ENCODE peak calls at places on chromosome 5, in seven cellular contexts. Z is glutamatergic neuron, D is ACHN, R is kidney tubule cell, F is GM18507, N is NCI-H1417, Y is T-helper 1 cell. A is an unnamed sample.

GRCh38 chr5:14272548-14273205 is 129.5 kb downstream of the TRIO start:
- DNase-seq in Z (no peak), D (no peak), R (no peak), F (no peak), N (no peak), Y (no peak), A (no peak)

GRCh38 chr5:67934976-67935375 is 280.6 kb upstream of the PIK3R1 start:
- DNase-seq in Z (no peak), D (no peak), R (no peak), F (no peak), N (no peak), Y (no peak), A (no peak)

GRCh38 chr5:142716963-142717362 is 31.1 kb upstream of the FGF1 start:
- DNase-seq in Z (peak; percentile 70), D (peak; percentile 64), R (peak; percentile 71), F (no peak), N (peak; percentile 22), Y (no peak), A (peak; percentile 28)

GRCh38 chr5:176631383-176631970 is 1.0 kb downstream of the EIF4E1B start:
- DNase-seq in Z (no peak), D (no peak), R (no peak), F (no peak), N (no peak), Y (no peak), A (no peak)

GRCh38 chr5:138252944-138253343 is 21.5 kb downstream of the GFRA3 start:
- DNase-seq in Z (no peak), D (no peak), R (no peak), F (no peak), N (no peak), Y (no peak), A (no peak)

GRCh38 chr5:1285141-1285540 is 9.7 kb downstream of the TERT start:
- DNase-seq in Z (no peak), D (no peak), R (no peak), F (no peak), N (no peak), Y (no peak), A (no peak)

GRCh38 chr5:98721231-98721928 is 52.1 kb upstream of the RGMB start:
- DNase-seq in Z (no peak), D (no peak), R (no peak), F (no peak), N (no peak), Y (no peak), A (no peak)

GRCh38 chr5:147534172-147534951 is 24.5 kb upstream of the DPYSL3 start:
- DNase-seq in Z (no peak), D (no peak), R (no peak), F (no peak), N (no peak), Y (no peak), A (no peak)

GRCh38 chr5:103428411-103428871 is 134.1 kb downstream of the NUDT12 start:
- DNase-seq in Z (no peak), D (no peak), R (peak; percentile 90), F (no peak), N (peak; percentile 63), Y (no peak), A (no peak)

GRCh38 chr5:17897776-17898175 is 263.5 kb downstream of the TAF11L14 start:
- DNase-seq in Z (no peak), D (no peak), R (no peak), F (no peak), N (peak; percentile 73), Y (no peak), A (no peak)

GRCh38 chr5:154977409-154977808 is 36.1 kb upstream of the KIF4B start:
- DNase-seq in Z (no peak), D (no peak), R (peak; percentile 36), F (no peak), N (no peak), Y (no peak), A (no peak)

GRCh38 chr5:9512452-9512851 is 33.4 kb downstream of the SEMA5A start:
- DNase-seq in Z (no peak), D (no peak), R (no peak), F (no peak), N (no peak), Y (no peak), A (no peak)

GRCh38 chr5:141182248-141182647 is at the start of gene PCDHB16:
- DNase-seq in Z (peak; percentile 47), D (no peak), R (peak; percentile 39), F (no peak), N (no peak), Y (no peak), A (no peak)

GRCh38 chr5:96331210-96331609 is 101.8 kb downstream of the PCSK1 start:
- DNase-seq in Z (no peak), D (no peak), R (no peak), F (no peak), N (no peak), Y (no peak), A (no peak)

GRCh38 chr5:57889558-57889957 is 406.9 kb upstream of the ACTBL2 start:
- DNase-seq in Z (no peak), D (peak; percentile 98), R (peak; percentile 99), F (no peak), N (peak; percentile 8), Y (no peak), A (peak; percentile 6)

GRCh38 chr5:16617272-16617973 is 626 bp upstream of the RETREG1 start:
- DNase-seq in Z (no peak), D (peak; percentile 12), R (no peak), F (no peak), N (peak; percentile 58), Y (peak; percentile 21), A (no peak)

GRCh38 chr5:135012951-135013391 is 21.1 kb downstream of the PITX1 start:
- DNase-seq in Z (no peak), D (no peak), R (no peak), F (no peak), N (no peak), Y (no peak), A (no peak)

GRCh38 chr5:178113141-178113787 is at the start of gene N4BP3:
- DNase-seq in Z (peak; percentile 83), D (peak; percentile 79), R (peak; percentile 88), F (peak; percentile 71), N (peak; percentile 75), Y (peak; percentile 74), A (peak; percentile 85)

GRCh38 chr5:15421798-15422456 is 78.1 kb upstream of the FBXL7 start:
- DNase-seq in Z (no peak), D (no peak), R (no peak), F (no peak), N (no peak), Y (no peak), A (no peak)

GRCh38 chr5:158513490-158514301 is 586.0 kb downstream of the EBF1 start:
- DNase-seq in Z (no peak), D (no peak), R (peak; percentile 19), F (no peak), N (no peak), Y (no peak), A (no peak)

GRCh38 chr5:145824040-145824439 is 11.1 kb downstream of the PRELID2 start:
- DNase-seq in Z (no peak), D (no peak), R (peak; percentile 17), F (no peak), N (no peak), Y (no peak), A (no peak)

GRCh38 chr5:158858011-158858410 is 241.7 kb downstream of the EBF1 start:
- DNase-seq in Z (no peak), D (no peak), R (no peak), F (no peak), N (no peak), Y (no peak), A (no peak)

GRCh38 chr5:43432486-43433365 is 20.5 kb upstream of the CCL28 start:
- DNase-seq in Z (no peak), D (no peak), R (peak; percentile 99), F (no peak), N (no peak), Y (no peak), A (peak; percentile 72)

GRCh38 chr5:69295088-69295754 is 37.4 kb downstream of the CCDC125 start:
- DNase-seq in Z (no peak), D (peak; percentile 56), R (no peak), F (no peak), N (no peak), Y (no peak), A (no peak)

GRCh38 chr5:141814064-141814982 is 63.9 kb downstream of the PCDH1 start:
- DNase-seq in Z (peak; percentile 83), D (peak; percentile 60), R (peak; percentile 60), F (peak; percentile 26), N (peak; percentile 57), Y (no peak), A (peak; percentile 73)

GRCh38 chr5:66960373-66961137 is 236.0 kb downstream of the CD180 start:
- DNase-seq in Z (no peak), D (no peak), R (no peak), F (no peak), N (peak; percentile 69), Y (no peak), A (no peak)

GRCh38 chr5:176542135-176542595 is 5.0 kb upstream of the RNF44 start:
- DNase-seq in Z (no peak), D (no peak), R (no peak), F (no peak), N (no peak), Y (peak; percentile 53), A (no peak)

GRCh38 chr5:93092349-93093105 is 488.5 kb downstream of the NR2F1-AS1 start:
- DNase-seq in Z (no peak), D (no peak), R (peak; percentile 14), F (no peak), N (peak; percentile 3), Y (no peak), A (no peak)

GRCh38 chr5:137604348-137605095 is 105.4 kb upstream of the SPOCK1 start:
- DNase-seq in Z (no peak), D (no peak), R (peak; percentile 23), F (no peak), N (peak; percentile 88), Y (no peak), A (no peak)

GRCh38 chr5:177132504-177133118 is 962 bp upstream of the NSD1 start:
- DNase-seq in Z (peak; percentile 67), D (no peak), R (no peak), F (no peak), N (no peak), Y (no peak), A (no peak)

GRCh38 chr5:61342066-61342465 is 10.0 kb downstream of the ZSWIM6 start:
- DNase-seq in Z (no peak), D (peak; percentile 48), R (peak; percentile 58), F (no peak), N (no peak), Y (no peak), A (no peak)

GRCh38 chr5:5483880-5484595 is 61.6 kb downstream of the ICE1 start:
- DNase-seq in Z (no peak), D (peak; percentile 57), R (peak; percentile 70), F (no peak), N (no peak), Y (no peak), A (no peak)

GRCh38 chr5:176748073-176748966 is 62.0 kb upstream of the UNC5A start:
- DNase-seq in Z (no peak), D (no peak), R (no peak), F (no peak), N (no peak), Y (no peak), A (no peak)

GRCh38 chr5:5968981-5969380 is 409.4 kb downstream of the MED10 start:
- DNase-seq in Z (no peak), D (no peak), R (no peak), F (no peak), N (no peak), Y (no peak), A (no peak)

GRCh38 chr5:116766470-116766947 is 191.9 kb upstream of the SEMA6A start:
- DNase-seq in Z (no peak), D (peak; percentile 70), R (peak; percentile 90), F (peak; percentile 29), N (no peak), Y (no peak), A (peak; percentile 19)

GRCh38 chr5:157323107-157323706 is 57.3 kb downstream of the CYFIP2 start:
- DNase-seq in Z (no peak), D (no peak), R (no peak), F (no peak), N (no peak), Y (no peak), A (no peak)

GRCh38 chr5:174532453-174533126 is 191.8 kb upstream of the MSX2 start:
- DNase-seq in Z (peak; percentile 47), D (peak; percentile 84), R (peak; percentile 92), F (no peak), N (peak; percentile 58), Y (no peak), A (peak; percentile 23)

GRCh38 chr5:116229131-116229530 is 144.3 kb downstream of the COMMD10 start:
- DNase-seq in Z (no peak), D (no peak), R (no peak), F (no peak), N (peak; percentile 69), Y (no peak), A (no peak)